ENCODE peak calls at places on chromosomes 5 and 9, in ten cellular contexts. G, C, R, P, F, Q, L, Z, J and V are unnamed samples. For H3K36me3 and H3K27me3, the result is how much of the 10 kb centered on the place peaks cover.

GRCh38 chr5:142506756-142507155 is 179.1 kb downstream of the FGF1 start:
- DNase-seq in Q (no peak), P (no peak), L (no peak), G (no peak), F (no peak), Z (no peak), R (no peak), C (no peak), J (no peak), V (no peak)

GRCh38 chr5:128201065-128201926 is 117.7 kb downstream of the SLC12A2 start:
- DNase-seq in Z (peak), F (peak), J (peak), C (peak), G (peak), R (peak), L (peak), Q (peak), P (peak), V (no peak)

GRCh38 chr5:102483736-102484135 is 15.1 kb downstream of the SLCO6A1 start:
- DNase-seq in G (no peak), C (no peak), J (no peak), Q (no peak), L (no peak), F (no peak), Z (no peak), R (no peak), P (no peak), V (no peak)

GRCh38 chr5:16082053-16082452 is 97.5 kb downstream of the MARCHF11 start:
- DNase-seq in Q (no peak), P (no peak), C (no peak), Z (no peak), R (no peak), L (no peak), J (no peak), F (no peak), G (no peak), V (no peak)

GRCh38 chr5:5330723-5331530 is 91.5 kb upstream of the ICE1 start:
- DNase-seq in R (no peak), C (no peak), Q (no peak), J (no peak), F (no peak), Z (no peak), P (no peak), G (no peak), L (peak), V (no peak)

GRCh38 chr5:9543266-9543925 is 2.5 kb downstream of the SEMA5A start:
- DNase-seq in R (no peak), Q (no peak), F (no peak), L (no peak), C (no peak), Z (no peak), P (no peak), J (no peak), G (no peak), V (no peak)

GRCh38 chr9:86614871-86615849 is 260.9 kb upstream of the TUT7 start:
- DNase-seq in Q (no peak), C (no peak), R (no peak), F (no peak), L (peak), Z (peak), J (no peak), G (no peak), P (peak), V (peak)

GRCh38 chr9:13444272-13444608 is 164.7 kb upstream of the MPDZ start:
- DNase-seq in P (no peak), G (no peak), C (no peak), Z (no peak), Q (no peak), L (no peak), F (no peak), R (no peak), J (no peak), V (no peak)

GRCh38 chr5:171989276-171989675 is 17.2 kb downstream of the FBXW11 start:
- DNase-seq in C (no peak), P (no peak), Z (no peak), G (no peak), R (no peak), L (no peak), F (no peak), Q (no peak), J (no peak), V (no peak)

GRCh38 chr9:79660615-79661014 is 88.8 kb downstream of the TLE4 start:
- DNase-seq in C (no peak), R (no peak), G (no peak), L (no peak), F (no peak), Z (no peak), Q (no peak), P (no peak), J (no peak), V (no peak)

GRCh38 chr9:22154064-22154463 is 145.0 kb upstream of the CDKN2B start:
- DNase-seq in L (no peak), P (no peak), G (no peak), F (no peak), C (no peak), Q (no peak), Z (no peak), J (no peak), R (no peak), V (no peak)

GRCh38 chr5:96661101-96661840 is 905 bp upstream of the CAST start:
- DNase-seq in C (peak), L (peak), J (no peak), G (no peak), P (peak), F (peak), Q (peak), Z (peak), R (no peak), V (no peak)

GRCh38 chr5:132005591-132005990 is 5.9 kb downstream of the ACSL6 start:
- DNase-seq in C (no peak), F (no peak), Q (no peak), G (peak), L (no peak), Z (no peak), P (no peak), J (no peak), R (peak), V (no peak)

GRCh38 chr9:112378441-112379176 is 1.3 kb upstream of the HSDL2 start:
- DNase-seq in Q (no peak), P (peak), J (no peak), L (peak), R (no peak), F (no peak), Z (peak), C (peak), G (peak), V (no peak)

GRCh38 chr9:80707120-80707519 is 982.2 kb downstream of the TLE1 start:
- DNase-seq in P (peak), Q (no peak), J (no peak), C (no peak), G (no peak), F (no peak), L (no peak), Z (no peak), R (no peak), V (no peak)

DNA sequence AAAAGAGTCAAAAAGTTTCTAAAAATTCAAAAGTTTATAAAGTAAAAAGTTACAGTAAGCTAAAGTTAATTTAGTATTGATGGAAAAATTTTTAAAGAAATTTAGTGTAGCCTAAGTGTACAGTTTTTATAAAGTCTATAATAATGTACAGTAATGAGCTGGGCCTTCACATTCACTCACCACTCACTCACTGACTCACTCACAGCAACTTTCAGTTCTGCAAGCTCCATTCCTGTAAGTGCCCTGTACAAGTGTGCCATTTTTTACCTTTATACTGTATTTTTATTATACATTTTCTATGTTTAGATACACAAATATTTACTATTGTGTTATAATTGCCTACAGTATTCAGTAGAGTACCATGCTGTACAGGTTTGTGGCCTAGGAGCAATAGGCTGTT is 239.5 kb upstream of the MAP3K1 start:
- DNase-seq in Z (no peak), Q (no peak), C (no peak), J (no peak), L (no peak), R (no peak), F (no peak), P (no peak), G (no peak), V (no peak)
- H3K36me3 ChIP-seq in Z (under half), Q (under half), C (under half), J (under half), L (under half), R (under half), F (under half), P (under half), G (under half), V (under half)

DNA sequence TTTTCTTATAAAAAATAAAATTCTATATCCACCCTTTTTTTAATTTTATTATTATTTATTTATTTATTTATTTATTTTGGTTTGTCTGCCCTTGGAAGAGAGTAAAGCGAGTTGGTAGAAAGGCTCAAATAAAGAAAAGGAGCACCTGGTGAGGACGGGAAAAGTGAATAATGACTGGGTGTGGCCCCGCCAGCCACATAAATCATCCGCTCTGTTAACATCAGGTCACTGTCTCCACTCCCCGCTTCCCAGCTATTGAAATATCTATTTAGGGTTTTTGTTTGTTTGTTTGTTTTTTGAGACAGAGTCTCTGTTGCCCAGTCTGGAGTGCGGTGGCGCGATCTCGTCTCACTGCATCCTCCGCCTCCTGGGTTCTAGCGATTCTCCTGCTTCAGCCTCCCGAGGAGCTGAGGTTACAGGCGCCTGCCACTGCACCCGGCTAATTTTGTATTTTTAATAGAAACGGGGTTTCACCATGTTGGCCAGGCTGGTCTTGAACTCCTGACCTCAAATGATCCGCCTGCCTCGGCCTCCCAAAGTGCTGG is 844 bp downstream of the POLR3G start:
- DNase-seq in L (peak), F (no peak), C (peak), R (no peak), Q (no peak), J (no peak), P (no peak), Z (no peak), G (no peak), V (no peak)
- H3K4me3 ChIP-seq in L (peak), F (peak), C (no peak), R (no peak), Q (no peak), J (no peak), P (peak), Z (no peak), G (peak), V (no peak)

GRCh38 chr9:347667-348292 is 133.1 kb downstream of the DOCK8 start:
- DNase-seq in R (no peak), Q (no peak), G (no peak), J (no peak), P (no peak), Z (no peak), L (no peak), C (no peak), F (peak), V (no peak)
- H3K27me3 ChIP-seq in R (under half), Q (under half), G (under half), J (under half), P (under half), Z (under half), L (under half), C (under half), F (under half), V (under half)

DNA sequence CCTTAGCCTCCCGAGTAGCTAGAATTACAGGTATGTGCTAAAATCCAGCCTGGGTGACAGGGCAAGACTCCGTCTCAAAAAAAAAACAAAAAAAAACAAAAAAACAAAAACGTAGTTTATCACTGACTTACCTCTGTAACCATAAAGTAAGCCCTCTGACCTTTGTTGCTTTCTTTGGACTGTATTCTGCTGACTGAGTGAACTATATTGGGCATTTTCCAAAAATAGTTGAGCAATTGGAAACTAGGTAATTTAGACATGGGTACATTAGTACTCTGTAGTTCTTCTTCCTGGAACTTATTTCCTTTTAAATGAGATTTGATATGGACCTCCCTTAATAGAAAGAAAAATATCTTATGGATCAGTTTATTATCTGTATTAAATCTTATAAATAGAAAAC is 66.6 kb downstream of the ANKHD1 start:
- DNase-seq in P (no peak), L (no peak), Q (no peak), R (no peak), G (no peak), Z (no peak), J (no peak), F (no peak), C (no peak), V (no peak)
- H3K36me3 ChIP-seq in P (under half), L (half or more), Q (under half), R (under half), G (half or more), Z (under half), J (half or more), F (under half), C (under half), V (under half)

GRCh38 chr5:93587919-93588585 is 5.0 kb downstream of the NR2F1 start:
- DNase-seq in Z (no peak), P (no peak), Q (peak), L (peak), G (no peak), F (no peak), R (no peak), J (no peak), C (no peak), V (no peak)

GRCh38 chr5:93588586-93589347 is 5.7 kb downstream of the NR2F1 start:
- DNase-seq in G (no peak), C (no peak), Z (no peak), J (no peak), Q (peak), F (no peak), L (no peak), R (no peak), P (no peak), V (no peak)

GRCh38 chr5:93590511-93590910 is 7.5 kb downstream of the NR2F1 start:
- DNase-seq in Q (no peak), L (no peak), Z (no peak), G (no peak), P (no peak), J (no peak), F (no peak), C (no peak), R (no peak), V (no peak)

GRCh38 chr5:93589812-93590215 is 6.8 kb downstream of the NR2F1 start:
- DNase-seq in Q (no peak), C (no peak), R (no peak), J (no peak), F (no peak), L (no peak), G (no peak), P (no peak), Z (no peak), V (no peak)

GRCh38 chr5:93589348-93589662 is 6.3 kb downstream of the NR2F1 start:
- DNase-seq in L (no peak), P (no peak), Z (no peak), Q (no peak), R (no peak), F (no peak), G (no peak), J (no peak), C (no peak), V (no peak)
- H3K4me3 ChIP-seq in L (peak), P (peak), Z (no peak), Q (no peak), R (no peak), F (peak), G (peak), J (peak), C (no peak), V (no peak)

GRCh38 chr5:3218916-3219650 is 376.5 kb upstream of the IRX1 start:
- DNase-seq in J (peak), R (no peak), C (no peak), F (no peak), Q (no peak), Z (no peak), L (no peak), P (no peak), G (no peak), V (no peak)
- H3K27me3 ChIP-seq in J (under half), R (under half), C (under half), F (under half), Q (under half), Z (under half), L (under half), P (under half), G (under half), V (under half)

GRCh38 chr9:106958955-106959657 is 96.1 kb downstream of the ZNF462 start:
- DNase-seq in F (no peak), P (no peak), Q (no peak), R (no peak), G (no peak), J (no peak), L (no peak), C (no peak), Z (no peak), V (no peak)

GRCh38 chr9:106954974-106955850 is 92.2 kb downstream of the ZNF462 start:
- DNase-seq in R (no peak), F (no peak), C (no peak), Z (no peak), P (no peak), G (no peak), J (no peak), L (no peak), Q (no peak), V (no peak)

GRCh38 chr9:106960238-106960637 is 97.3 kb downstream of the ZNF462 start:
- DNase-seq in F (no peak), J (no peak), C (no peak), Q (no peak), Z (no peak), R (no peak), L (no peak), P (no peak), G (no peak), V (no peak)

GRCh38 chr9:106954562-106954961 is 91.6 kb downstream of the ZNF462 start:
- DNase-seq in J (no peak), R (no peak), L (no peak), P (no peak), G (no peak), Z (no peak), F (no peak), C (no peak), Q (no peak), V (no peak)

GRCh38 chr9:106956971-106957370 is 94.0 kb downstream of the ZNF462 start:
- DNase-seq in Z (no peak), J (no peak), F (no peak), Q (no peak), R (no peak), P (no peak), L (no peak), C (no peak), G (no peak), V (no peak)
- H3K36me3 ChIP-seq in Z (under half), J (under half), F (under half), Q (under half), R (under half), P (under half), L (half or more), C (under half), G (under half), V (under half)